ENCODE peak calls at places on chromosomes 12 and 14, in nine cellular contexts. One of them, this sample, is unnamed.

GRCh38 chr12:2615665-2616387 is 178.9 kb upstream of the FKBP4 start:
- DNase-seq in CD8-positive, alpha-beta T cell: no peak
- DNase-seq in heart left ventricle: peak
- DNase-seq in psoas muscle: no peak
- DNase-seq in WTC11: peak
- DNase-seq in neural crest cell: no peak
- DNase-seq in ascending aorta: no peak
- DNase-seq in mucosa of descending colon: no peak
- DNase-seq in dorsolateral prefrontal cortex: no peak
- DNase-seq in this sample: no peak

GRCh38 chr12:81450920-81451739 is 308.0 kb downstream of the PPFIA2 start:
- DNase-seq in CD8-positive, alpha-beta T cell: no peak
- DNase-seq in heart left ventricle: no peak
- DNase-seq in psoas muscle: no peak
- DNase-seq in WTC11: peak
- DNase-seq in neural crest cell: peak
- DNase-seq in ascending aorta: no peak
- DNase-seq in mucosa of descending colon: no peak
- DNase-seq in dorsolateral prefrontal cortex: no peak
- DNase-seq in this sample: peak

GRCh38 chr12:202081-202731 is 11.8 kb downstream of the SLC6A12 start:
- DNase-seq in CD8-positive, alpha-beta T cell: no peak
- DNase-seq in heart left ventricle: peak
- DNase-seq in psoas muscle: no peak
- DNase-seq in WTC11: peak
- DNase-seq in neural crest cell: no peak
- DNase-seq in ascending aorta: no peak
- DNase-seq in mucosa of descending colon: no peak
- DNase-seq in dorsolateral prefrontal cortex: no peak
- DNase-seq in this sample: no peak

GRCh38 chr14:49971156-49972141 is 78.6 kb downstream of the ARF6 start:
- DNase-seq in CD8-positive, alpha-beta T cell: peak
- DNase-seq in heart left ventricle: no peak
- DNase-seq in psoas muscle: no peak
- DNase-seq in WTC11: no peak
- DNase-seq in neural crest cell: no peak
- DNase-seq in ascending aorta: no peak
- DNase-seq in mucosa of descending colon: no peak
- DNase-seq in dorsolateral prefrontal cortex: no peak
- DNase-seq in this sample: no peak

GRCh38 chr12:108914031-108914630 is 34.2 kb downstream of the DAO start:
- DNase-seq in CD8-positive, alpha-beta T cell: no peak
- DNase-seq in heart left ventricle: no peak
- DNase-seq in psoas muscle: no peak
- DNase-seq in WTC11: no peak
- DNase-seq in neural crest cell: no peak
- DNase-seq in ascending aorta: peak
- DNase-seq in mucosa of descending colon: no peak
- DNase-seq in dorsolateral prefrontal cortex: no peak
- DNase-seq in this sample: no peak

GRCh38 chr14:89308232-89308959 is 108.6 kb downstream of the FOXN3 start:
- DNase-seq in CD8-positive, alpha-beta T cell: no peak
- DNase-seq in heart left ventricle: no peak
- DNase-seq in psoas muscle: no peak
- DNase-seq in WTC11: no peak
- DNase-seq in neural crest cell: no peak
- DNase-seq in ascending aorta: no peak
- DNase-seq in mucosa of descending colon: no peak
- DNase-seq in dorsolateral prefrontal cortex: no peak
- DNase-seq in this sample: no peak

GRCh38 chr12:59736786-59737185 is 141.0 kb downstream of the SLC16A7 start:
- DNase-seq in CD8-positive, alpha-beta T cell: no peak
- DNase-seq in heart left ventricle: no peak
- DNase-seq in psoas muscle: no peak
- DNase-seq in WTC11: no peak
- DNase-seq in neural crest cell: no peak
- DNase-seq in ascending aorta: no peak
- DNase-seq in mucosa of descending colon: no peak
- DNase-seq in dorsolateral prefrontal cortex: no peak
- DNase-seq in this sample: no peak

GRCh38 chr14:75928587-75929230 is 53.1 kb downstream of the TGFB3 start:
- DNase-seq in CD8-positive, alpha-beta T cell: no peak
- DNase-seq in heart left ventricle: no peak
- DNase-seq in psoas muscle: no peak
- DNase-seq in WTC11: no peak
- DNase-seq in neural crest cell: no peak
- DNase-seq in ascending aorta: no peak
- DNase-seq in mucosa of descending colon: no peak
- DNase-seq in dorsolateral prefrontal cortex: no peak
- DNase-seq in this sample: no peak

GRCh38 chr12:75311369-75311768 is 18.8 kb downstream of the CAPS2 start:
- DNase-seq in CD8-positive, alpha-beta T cell: no peak
- DNase-seq in heart left ventricle: no peak
- DNase-seq in psoas muscle: no peak
- DNase-seq in WTC11: no peak
- DNase-seq in neural crest cell: no peak
- DNase-seq in ascending aorta: no peak
- DNase-seq in mucosa of descending colon: no peak
- DNase-seq in dorsolateral prefrontal cortex: no peak
- DNase-seq in this sample: no peak

DNA sequence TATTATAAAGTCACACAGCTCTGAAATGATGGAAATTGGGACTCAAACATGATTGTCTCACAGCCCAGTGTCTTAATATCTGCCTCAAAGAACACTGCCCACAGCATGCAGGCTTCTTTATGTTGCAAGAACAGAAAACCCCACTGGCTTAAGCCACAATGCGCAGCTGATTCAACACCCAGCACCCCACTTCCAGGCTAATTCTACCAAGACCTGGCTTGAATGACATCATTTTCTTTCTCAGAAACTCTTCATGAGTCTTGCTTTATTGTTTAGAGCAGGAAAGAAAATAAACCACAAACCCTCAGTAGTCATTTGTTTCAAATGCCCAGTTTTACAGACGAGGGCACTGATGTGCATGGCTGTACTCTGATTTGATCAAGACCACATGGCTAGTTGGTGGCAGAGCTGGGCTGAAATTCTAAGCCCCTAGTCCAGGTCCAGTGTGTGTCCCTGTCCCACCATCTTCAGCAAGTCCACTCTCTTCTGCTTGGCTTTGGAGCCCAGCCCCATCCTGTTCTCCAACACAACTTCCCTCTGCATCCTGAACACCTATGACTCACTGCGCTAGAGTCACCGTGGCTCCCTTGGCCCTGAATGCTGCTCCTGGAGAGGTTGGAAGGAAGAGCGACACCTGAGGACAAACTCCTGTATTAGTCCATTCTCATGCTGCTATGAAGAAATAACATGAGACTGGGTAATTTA is 50.3 kb upstream of the SRSF5 start:
- DNase-seq in CD8-positive, alpha-beta T cell: peak
- DNase-seq in heart left ventricle: no peak
- DNase-seq in psoas muscle: no peak
- DNase-seq in WTC11: no peak
- DNase-seq in neural crest cell: no peak
- DNase-seq in ascending aorta: peak
- DNase-seq in mucosa of descending colon: no peak
- DNase-seq in dorsolateral prefrontal cortex: no peak
- DNase-seq in this sample: no peak
- TF ChIP-seq CTCF in CD8-positive, alpha-beta T cell: no peak
- TF ChIP-seq CTCF in heart left ventricle: no peak
- TF ChIP-seq CTCF in psoas muscle: no peak
- TF ChIP-seq CTCF in WTC11: no peak
- TF ChIP-seq CTCF in neural crest cell: no peak
- TF ChIP-seq CTCF in ascending aorta: no peak
- TF ChIP-seq CTCF in mucosa of descending colon: no peak
- TF ChIP-seq CTCF in dorsolateral prefrontal cortex: no peak
- TF ChIP-seq CTCF in this sample: no peak

GRCh38 chr12:32155911-32156585 is 49.4 kb downstream of the BICD1 start:
- DNase-seq in CD8-positive, alpha-beta T cell: no peak
- DNase-seq in heart left ventricle: no peak
- DNase-seq in psoas muscle: no peak
- DNase-seq in WTC11: no peak
- DNase-seq in neural crest cell: no peak
- DNase-seq in ascending aorta: no peak
- DNase-seq in mucosa of descending colon: no peak
- DNase-seq in dorsolateral prefrontal cortex: no peak
- DNase-seq in this sample: no peak

GRCh38 chr12:32159925-32160324 is 53.3 kb downstream of the BICD1 start:
- DNase-seq in CD8-positive, alpha-beta T cell: no peak
- DNase-seq in heart left ventricle: no peak
- DNase-seq in psoas muscle: no peak
- DNase-seq in WTC11: no peak
- DNase-seq in neural crest cell: no peak
- DNase-seq in ascending aorta: no peak
- DNase-seq in mucosa of descending colon: no peak
- DNase-seq in dorsolateral prefrontal cortex: peak
- DNase-seq in this sample: no peak

GRCh38 chr12:32161040-32161439 is 54.4 kb downstream of the BICD1 start:
- DNase-seq in CD8-positive, alpha-beta T cell: no peak
- DNase-seq in heart left ventricle: no peak
- DNase-seq in psoas muscle: no peak
- DNase-seq in WTC11: no peak
- DNase-seq in neural crest cell: no peak
- DNase-seq in ascending aorta: no peak
- DNase-seq in mucosa of descending colon: no peak
- DNase-seq in dorsolateral prefrontal cortex: no peak
- DNase-seq in this sample: no peak

GRCh38 chr12:32159381-32159780 is 52.7 kb downstream of the BICD1 start:
- DNase-seq in CD8-positive, alpha-beta T cell: no peak
- DNase-seq in heart left ventricle: no peak
- DNase-seq in psoas muscle: no peak
- DNase-seq in WTC11: no peak
- DNase-seq in neural crest cell: no peak
- DNase-seq in ascending aorta: no peak
- DNase-seq in mucosa of descending colon: no peak
- DNase-seq in dorsolateral prefrontal cortex: no peak
- DNase-seq in this sample: no peak

GRCh38 chr12:32158525-32158924 is 51.9 kb downstream of the BICD1 start:
- DNase-seq in CD8-positive, alpha-beta T cell: no peak
- DNase-seq in heart left ventricle: no peak
- DNase-seq in psoas muscle: no peak
- DNase-seq in WTC11: no peak
- DNase-seq in neural crest cell: no peak
- DNase-seq in ascending aorta: no peak
- DNase-seq in mucosa of descending colon: no peak
- DNase-seq in dorsolateral prefrontal cortex: no peak
- DNase-seq in this sample: no peak
- TF ChIP-seq CTCF in CD8-positive, alpha-beta T cell: no peak
- TF ChIP-seq CTCF in heart left ventricle: no peak
- TF ChIP-seq CTCF in psoas muscle: no peak
- TF ChIP-seq CTCF in WTC11: no peak
- TF ChIP-seq CTCF in neural crest cell: no peak
- TF ChIP-seq CTCF in ascending aorta: no peak
- TF ChIP-seq CTCF in mucosa of descending colon: no peak
- TF ChIP-seq CTCF in dorsolateral prefrontal cortex: no peak
- TF ChIP-seq CTCF in this sample: no peak

GRCh38 chr14:93330609-93331000 is 2.2 kb downstream of the BTBD7 start:
- DNase-seq in CD8-positive, alpha-beta T cell: no peak
- DNase-seq in heart left ventricle: no peak
- DNase-seq in psoas muscle: no peak
- DNase-seq in WTC11: no peak
- DNase-seq in neural crest cell: no peak
- DNase-seq in ascending aorta: no peak
- DNase-seq in mucosa of descending colon: no peak
- DNase-seq in dorsolateral prefrontal cortex: no peak
- DNase-seq in this sample: no peak

GRCh38 chr14:93332032-93332852 is 594 bp downstream of the BTBD7 start:
- DNase-seq in CD8-positive, alpha-beta T cell: no peak
- DNase-seq in heart left ventricle: peak
- DNase-seq in psoas muscle: peak
- DNase-seq in WTC11: peak
- DNase-seq in neural crest cell: peak
- DNase-seq in ascending aorta: peak
- DNase-seq in mucosa of descending colon: peak
- DNase-seq in dorsolateral prefrontal cortex: no peak
- DNase-seq in this sample: peak

GRCh38 chr14:93333631-93334095 is 827 bp upstream of the BTBD7 start:
- DNase-seq in CD8-positive, alpha-beta T cell: no peak
- DNase-seq in heart left ventricle: no peak
- DNase-seq in psoas muscle: no peak
- DNase-seq in WTC11: no peak
- DNase-seq in neural crest cell: no peak
- DNase-seq in ascending aorta: no peak
- DNase-seq in mucosa of descending colon: no peak
- DNase-seq in dorsolateral prefrontal cortex: no peak
- DNase-seq in this sample: no peak

GRCh38 chr14:93331375-93332031 is 1.3 kb downstream of the BTBD7 start:
- DNase-seq in CD8-positive, alpha-beta T cell: no peak
- DNase-seq in heart left ventricle: peak
- DNase-seq in psoas muscle: peak
- DNase-seq in WTC11: no peak
- DNase-seq in neural crest cell: no peak
- DNase-seq in ascending aorta: no peak
- DNase-seq in mucosa of descending colon: peak
- DNase-seq in dorsolateral prefrontal cortex: no peak
- DNase-seq in this sample: peak

DNA sequence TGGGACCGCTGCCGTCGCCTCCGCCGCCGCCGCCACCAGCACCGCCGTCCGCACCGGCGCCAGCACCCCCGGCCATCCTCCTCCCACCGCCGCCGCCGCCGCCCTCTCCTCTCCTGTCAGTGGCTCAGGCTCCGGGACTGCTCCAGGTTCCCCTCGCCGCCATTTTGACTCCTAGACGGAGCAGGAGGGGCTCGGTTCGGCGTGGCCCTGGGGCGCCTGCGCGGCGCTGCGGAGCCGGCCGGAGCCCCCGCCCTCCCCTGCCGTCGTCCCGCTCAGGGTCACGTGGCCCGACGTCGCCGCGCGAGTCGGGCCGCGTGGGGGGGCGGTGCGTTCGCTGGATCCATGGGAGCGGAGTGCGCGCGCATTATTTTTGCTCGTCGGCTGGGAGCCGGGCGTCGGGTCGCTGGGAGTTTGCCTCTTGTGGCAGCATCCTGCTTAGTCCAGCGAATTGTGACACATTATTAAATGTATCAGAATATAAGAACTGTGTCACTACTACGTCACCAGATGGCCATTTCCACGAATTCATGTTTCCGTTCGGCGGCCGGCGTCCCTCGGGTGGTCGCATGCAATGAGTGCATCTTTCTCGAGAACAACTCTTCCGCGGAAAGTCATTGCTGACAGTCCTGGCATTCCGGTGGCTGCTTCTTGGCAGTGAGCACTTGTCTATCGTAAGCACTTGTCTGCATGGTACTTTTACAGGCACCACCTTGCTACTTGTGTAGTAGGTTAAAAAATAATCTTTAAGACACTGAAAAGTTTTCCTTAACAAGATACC is at the start of gene BTBD7:
- DNase-seq in CD8-positive, alpha-beta T cell: peak
- DNase-seq in heart left ventricle: peak
- DNase-seq in psoas muscle: peak
- DNase-seq in WTC11: peak
- DNase-seq in neural crest cell: peak
- DNase-seq in ascending aorta: peak
- DNase-seq in mucosa of descending colon: peak
- DNase-seq in dorsolateral prefrontal cortex: peak
- DNase-seq in this sample: peak
- TF ChIP-seq CTCF in CD8-positive, alpha-beta T cell: no peak
- TF ChIP-seq CTCF in heart left ventricle: peak
- TF ChIP-seq CTCF in psoas muscle: peak
- TF ChIP-seq CTCF in WTC11: no peak
- TF ChIP-seq CTCF in neural crest cell: peak
- TF ChIP-seq CTCF in ascending aorta: no peak
- TF ChIP-seq CTCF in mucosa of descending colon: no peak
- TF ChIP-seq CTCF in dorsolateral prefrontal cortex: peak
- TF ChIP-seq CTCF in this sample: no peak

GRCh38 chr12:107326237-107326636 is 232.9 kb upstream of the CRY1 start:
- DNase-seq in CD8-positive, alpha-beta T cell: no peak
- DNase-seq in heart left ventricle: no peak
- DNase-seq in psoas muscle: no peak
- DNase-seq in WTC11: no peak
- DNase-seq in neural crest cell: no peak
- DNase-seq in ascending aorta: no peak
- DNase-seq in mucosa of descending colon: no peak
- DNase-seq in dorsolateral prefrontal cortex: no peak
- DNase-seq in this sample: no peak
- TF ChIP-seq CTCF in CD8-positive, alpha-beta T cell: no peak
- TF ChIP-seq CTCF in heart left ventricle: no peak
- TF ChIP-seq CTCF in psoas muscle: no peak
- TF ChIP-seq CTCF in WTC11: no peak
- TF ChIP-seq CTCF in neural crest cell: no peak
- TF ChIP-seq CTCF in ascending aorta: no peak
- TF ChIP-seq CTCF in mucosa of descending colon: no peak
- TF ChIP-seq CTCF in dorsolateral prefrontal cortex: no peak
- TF ChIP-seq CTCF in this sample: no peak